ENCODE peak calls at places on chromosome 2, in nine cellular contexts. One of them, this sample, is unnamed.

GRCh38 chr2:47346-48218 is 1.3 kb upstream of the FAM110C start:
- DNase-seq in NT2/D1: no peak
- DNase-seq in germinal center: no peak
- DNase-seq in GM12878: no peak
- DNase-seq in retinal pigment epithelial cell: no peak
- DNase-seq in lower lobe of right lung: no peak
- DNase-seq in non-pigmented ciliary epithelial cell: no peak
- DNase-seq in activated naive CD4-positive, alpha-beta T cell treated with anti-CD3 and anti-CD28 coated beads, Interleukin-2, amount 50 U/mL, for 16 hours: no peak
- DNase-seq in neural progenitor cell: no peak
- DNase-seq in this sample: no peak

GRCh38 chr2:9256570-9257043 is 50.0 kb downstream of the ASAP2 start:
- DNase-seq in NT2/D1: no peak
- DNase-seq in germinal center: no peak
- DNase-seq in GM12878: no peak
- DNase-seq in retinal pigment epithelial cell: no peak
- DNase-seq in lower lobe of right lung: no peak
- DNase-seq in non-pigmented ciliary epithelial cell: no peak
- DNase-seq in activated naive CD4-positive, alpha-beta T cell treated with anti-CD3 and anti-CD28 coated beads, Interleukin-2, amount 50 U/mL, for 16 hours: no peak
- DNase-seq in neural progenitor cell: peak; percentile 29
- DNase-seq in this sample: no peak

GRCh38 chr2:70258532-70258875 is 567 bp downstream of the PCYOX1 start:
- DNase-seq in NT2/D1: peak; percentile 9
- DNase-seq in germinal center: no peak
- DNase-seq in GM12878: no peak
- DNase-seq in retinal pigment epithelial cell: no peak
- DNase-seq in lower lobe of right lung: no peak
- DNase-seq in non-pigmented ciliary epithelial cell: no peak
- DNase-seq in activated naive CD4-positive, alpha-beta T cell treated with anti-CD3 and anti-CD28 coated beads, Interleukin-2, amount 50 U/mL, for 16 hours: no peak
- DNase-seq in neural progenitor cell: peak; percentile 59
- DNase-seq in this sample: no peak

GRCh38 chr2:30629866-30630265 is 177.4 kb downstream of the CAPN13 start:
- DNase-seq in NT2/D1: no peak
- DNase-seq in germinal center: no peak
- DNase-seq in GM12878: no peak
- DNase-seq in retinal pigment epithelial cell: no peak
- DNase-seq in lower lobe of right lung: no peak
- DNase-seq in non-pigmented ciliary epithelial cell: peak; percentile 65
- DNase-seq in activated naive CD4-positive, alpha-beta T cell treated with anti-CD3 and anti-CD28 coated beads, Interleukin-2, amount 50 U/mL, for 16 hours: no peak
- DNase-seq in neural progenitor cell: no peak
- DNase-seq in this sample: no peak

GRCh38 chr2:208064220-208064951 is 39.1 kb upstream of the PLEKHM3 start:
- DNase-seq in NT2/D1: no peak
- DNase-seq in germinal center: no peak
- DNase-seq in GM12878: peak; percentile 67
- DNase-seq in retinal pigment epithelial cell: peak; percentile 64
- DNase-seq in lower lobe of right lung: no peak
- DNase-seq in non-pigmented ciliary epithelial cell: peak; percentile 76
- DNase-seq in activated naive CD4-positive, alpha-beta T cell treated with anti-CD3 and anti-CD28 coated beads, Interleukin-2, amount 50 U/mL, for 16 hours: no peak
- DNase-seq in neural progenitor cell: no peak
- DNase-seq in this sample: peak; percentile 72

GRCh38 chr2:40315684-40316083 is 136.2 kb downstream of the SLC8A1 start:
- DNase-seq in NT2/D1: no peak
- DNase-seq in germinal center: no peak
- DNase-seq in GM12878: no peak
- DNase-seq in retinal pigment epithelial cell: peak; percentile 61
- DNase-seq in lower lobe of right lung: no peak
- DNase-seq in non-pigmented ciliary epithelial cell: no peak
- DNase-seq in activated naive CD4-positive, alpha-beta T cell treated with anti-CD3 and anti-CD28 coated beads, Interleukin-2, amount 50 U/mL, for 16 hours: no peak
- DNase-seq in neural progenitor cell: no peak
- DNase-seq in this sample: no peak

GRCh38 chr2:200761168-200761715 is 50.5 kb upstream of the BZW1 start:
- DNase-seq in NT2/D1: no peak
- DNase-seq in germinal center: no peak
- DNase-seq in GM12878: no peak
- DNase-seq in retinal pigment epithelial cell: no peak
- DNase-seq in lower lobe of right lung: no peak
- DNase-seq in non-pigmented ciliary epithelial cell: no peak
- DNase-seq in activated naive CD4-positive, alpha-beta T cell treated with anti-CD3 and anti-CD28 coated beads, Interleukin-2, amount 50 U/mL, for 16 hours: no peak
- DNase-seq in neural progenitor cell: no peak
- DNase-seq in this sample: no peak

GRCh38 chr2:215612770-215613169 is 176.9 kb upstream of the FN1 start:
- DNase-seq in NT2/D1: no peak
- DNase-seq in germinal center: no peak
- DNase-seq in GM12878: no peak
- DNase-seq in retinal pigment epithelial cell: no peak
- DNase-seq in lower lobe of right lung: no peak
- DNase-seq in non-pigmented ciliary epithelial cell: peak; percentile 85
- DNase-seq in activated naive CD4-positive, alpha-beta T cell treated with anti-CD3 and anti-CD28 coated beads, Interleukin-2, amount 50 U/mL, for 16 hours: no peak
- DNase-seq in neural progenitor cell: no peak
- DNase-seq in this sample: no peak

GRCh38 chr2:112607680-112608438 is 23.4 kb downstream of the CHCHD5 start:
- DNase-seq in NT2/D1: no peak
- DNase-seq in germinal center: no peak
- DNase-seq in GM12878: no peak
- DNase-seq in retinal pigment epithelial cell: no peak
- DNase-seq in lower lobe of right lung: no peak
- DNase-seq in non-pigmented ciliary epithelial cell: no peak
- DNase-seq in activated naive CD4-positive, alpha-beta T cell treated with anti-CD3 and anti-CD28 coated beads, Interleukin-2, amount 50 U/mL, for 16 hours: no peak
- DNase-seq in neural progenitor cell: no peak
- DNase-seq in this sample: no peak

GRCh38 chr2:9094117-9094516 is 90.6 kb upstream of the MBOAT2 start:
- DNase-seq in NT2/D1: no peak
- DNase-seq in germinal center: no peak
- DNase-seq in GM12878: no peak
- DNase-seq in retinal pigment epithelial cell: no peak
- DNase-seq in lower lobe of right lung: no peak
- DNase-seq in non-pigmented ciliary epithelial cell: no peak
- DNase-seq in activated naive CD4-positive, alpha-beta T cell treated with anti-CD3 and anti-CD28 coated beads, Interleukin-2, amount 50 U/mL, for 16 hours: no peak
- DNase-seq in neural progenitor cell: no peak
- DNase-seq in this sample: no peak

GRCh38 chr2:112674229-112674628 is 28.5 kb downstream of the SLC20A1 start:
- DNase-seq in NT2/D1: no peak
- DNase-seq in germinal center: no peak
- DNase-seq in GM12878: no peak
- DNase-seq in retinal pigment epithelial cell: no peak
- DNase-seq in lower lobe of right lung: peak; percentile 83
- DNase-seq in non-pigmented ciliary epithelial cell: no peak
- DNase-seq in activated naive CD4-positive, alpha-beta T cell treated with anti-CD3 and anti-CD28 coated beads, Interleukin-2, amount 50 U/mL, for 16 hours: no peak
- DNase-seq in neural progenitor cell: no peak
- DNase-seq in this sample: peak; percentile 94

GRCh38 chr2:99389371-99389770 is 52.2 kb downstream of the EIF5B start:
- DNase-seq in NT2/D1: no peak
- DNase-seq in germinal center: no peak
- DNase-seq in GM12878: no peak
- DNase-seq in retinal pigment epithelial cell: no peak
- DNase-seq in lower lobe of right lung: no peak
- DNase-seq in non-pigmented ciliary epithelial cell: peak; percentile 32
- DNase-seq in activated naive CD4-positive, alpha-beta T cell treated with anti-CD3 and anti-CD28 coated beads, Interleukin-2, amount 50 U/mL, for 16 hours: no peak
- DNase-seq in neural progenitor cell: no peak
- DNase-seq in this sample: no peak

GRCh38 chr2:28716265-28716865 is 35.3 kb upstream of the PPP1CB start:
- DNase-seq in NT2/D1: no peak
- DNase-seq in germinal center: peak; percentile 25
- DNase-seq in GM12878: peak; percentile 9
- DNase-seq in retinal pigment epithelial cell: peak; percentile 78
- DNase-seq in lower lobe of right lung: no peak
- DNase-seq in non-pigmented ciliary epithelial cell: peak; percentile 88
- DNase-seq in activated naive CD4-positive, alpha-beta T cell treated with anti-CD3 and anti-CD28 coated beads, Interleukin-2, amount 50 U/mL, for 16 hours: no peak
- DNase-seq in neural progenitor cell: no peak
- DNase-seq in this sample: peak; percentile 99

GRCh38 chr2:70922591-70923234 is 13.0 kb upstream of the ATP6V1B1 start:
- DNase-seq in NT2/D1: no peak
- DNase-seq in germinal center: no peak
- DNase-seq in GM12878: no peak
- DNase-seq in retinal pigment epithelial cell: no peak
- DNase-seq in lower lobe of right lung: no peak
- DNase-seq in non-pigmented ciliary epithelial cell: no peak
- DNase-seq in activated naive CD4-positive, alpha-beta T cell treated with anti-CD3 and anti-CD28 coated beads, Interleukin-2, amount 50 U/mL, for 16 hours: no peak
- DNase-seq in neural progenitor cell: no peak
- DNase-seq in this sample: no peak

GRCh38 chr2:128623776-128624424 is 305.2 kb upstream of the HS6ST1 start:
- DNase-seq in NT2/D1: no peak
- DNase-seq in germinal center: no peak
- DNase-seq in GM12878: peak; percentile 34
- DNase-seq in retinal pigment epithelial cell: no peak
- DNase-seq in lower lobe of right lung: peak; percentile 18
- DNase-seq in non-pigmented ciliary epithelial cell: peak; percentile 58
- DNase-seq in activated naive CD4-positive, alpha-beta T cell treated with anti-CD3 and anti-CD28 coated beads, Interleukin-2, amount 50 U/mL, for 16 hours: no peak
- DNase-seq in neural progenitor cell: no peak
- DNase-seq in this sample: peak; percentile 85

GRCh38 chr2:241091734-241092445 is 10.2 kb downstream of the MTERF4 start:
- DNase-seq in NT2/D1: no peak
- DNase-seq in germinal center: no peak
- DNase-seq in GM12878: no peak
- DNase-seq in retinal pigment epithelial cell: no peak
- DNase-seq in lower lobe of right lung: no peak
- DNase-seq in non-pigmented ciliary epithelial cell: no peak
- DNase-seq in activated naive CD4-positive, alpha-beta T cell treated with anti-CD3 and anti-CD28 coated beads, Interleukin-2, amount 50 U/mL, for 16 hours: no peak
- DNase-seq in neural progenitor cell: no peak
- DNase-seq in this sample: no peak

GRCh38 chr2:30691948-30692828 is 115.1 kb downstream of the CAPN13 start:
- DNase-seq in NT2/D1: no peak
- DNase-seq in germinal center: no peak
- DNase-seq in GM12878: no peak
- DNase-seq in retinal pigment epithelial cell: no peak
- DNase-seq in lower lobe of right lung: no peak
- DNase-seq in non-pigmented ciliary epithelial cell: no peak
- DNase-seq in activated naive CD4-positive, alpha-beta T cell treated with anti-CD3 and anti-CD28 coated beads, Interleukin-2, amount 50 U/mL, for 16 hours: no peak
- DNase-seq in neural progenitor cell: no peak
- DNase-seq in this sample: no peak

GRCh38 chr2:61855178-61855523 is 1.3 kb upstream of the FAM161A start:
- DNase-seq in NT2/D1: peak; percentile 25
- DNase-seq in germinal center: no peak
- DNase-seq in GM12878: no peak
- DNase-seq in retinal pigment epithelial cell: peak; percentile 11
- DNase-seq in lower lobe of right lung: no peak
- DNase-seq in non-pigmented ciliary epithelial cell: no peak
- DNase-seq in activated naive CD4-positive, alpha-beta T cell treated with anti-CD3 and anti-CD28 coated beads, Interleukin-2, amount 50 U/mL, for 16 hours: no peak
- DNase-seq in neural progenitor cell: peak; percentile 51
- DNase-seq in this sample: no peak

GRCh38 chr2:12008425-12009061 is 262.1 kb downstream of the LPIN1 start:
- DNase-seq in NT2/D1: no peak
- DNase-seq in germinal center: no peak
- DNase-seq in GM12878: peak; percentile 79
- DNase-seq in retinal pigment epithelial cell: no peak
- DNase-seq in lower lobe of right lung: no peak
- DNase-seq in non-pigmented ciliary epithelial cell: no peak
- DNase-seq in activated naive CD4-positive, alpha-beta T cell treated with anti-CD3 and anti-CD28 coated beads, Interleukin-2, amount 50 U/mL, for 16 hours: no peak
- DNase-seq in neural progenitor cell: no peak
- DNase-seq in this sample: peak; percentile 88

GRCh38 chr2:173821451-173821850 is 143.7 kb downstream of the SP3 start:
- DNase-seq in NT2/D1: no peak
- DNase-seq in germinal center: no peak
- DNase-seq in GM12878: no peak
- DNase-seq in retinal pigment epithelial cell: no peak
- DNase-seq in lower lobe of right lung: no peak
- DNase-seq in non-pigmented ciliary epithelial cell: no peak
- DNase-seq in activated naive CD4-positive, alpha-beta T cell treated with anti-CD3 and anti-CD28 coated beads, Interleukin-2, amount 50 U/mL, for 16 hours: no peak
- DNase-seq in neural progenitor cell: no peak
- DNase-seq in this sample: no peak

GRCh38 chr2:209441541-209441940 is 17.7 kb downstream of the MAP2 start:
- DNase-seq in NT2/D1: no peak
- DNase-seq in germinal center: no peak
- DNase-seq in GM12878: no peak
- DNase-seq in retinal pigment epithelial cell: no peak
- DNase-seq in lower lobe of right lung: no peak
- DNase-seq in non-pigmented ciliary epithelial cell: no peak
- DNase-seq in activated naive CD4-positive, alpha-beta T cell treated with anti-CD3 and anti-CD28 coated beads, Interleukin-2, amount 50 U/mL, for 16 hours: no peak
- DNase-seq in neural progenitor cell: peak; percentile 31
- DNase-seq in this sample: no peak

GRCh38 chr2:9085353-9085752 is 81.9 kb upstream of the MBOAT2 start:
- DNase-seq in NT2/D1: no peak
- DNase-seq in germinal center: no peak
- DNase-seq in GM12878: no peak
- DNase-seq in retinal pigment epithelial cell: no peak
- DNase-seq in lower lobe of right lung: no peak
- DNase-seq in non-pigmented ciliary epithelial cell: no peak
- DNase-seq in activated naive CD4-positive, alpha-beta T cell treated with anti-CD3 and anti-CD28 coated beads, Interleukin-2, amount 50 U/mL, for 16 hours: no peak
- DNase-seq in neural progenitor cell: no peak
- DNase-seq in this sample: no peak

GRCh38 chr2:239445771-239446524 is 45.1 kb upstream of the HDAC4 start:
- DNase-seq in NT2/D1: no peak
- DNase-seq in germinal center: no peak
- DNase-seq in GM12878: no peak
- DNase-seq in retinal pigment epithelial cell: no peak
- DNase-seq in lower lobe of right lung: no peak
- DNase-seq in non-pigmented ciliary epithelial cell: no peak
- DNase-seq in activated naive CD4-positive, alpha-beta T cell treated with anti-CD3 and anti-CD28 coated beads, Interleukin-2, amount 50 U/mL, for 16 hours: no peak
- DNase-seq in neural progenitor cell: no peak
- DNase-seq in this sample: peak; percentile 19

GRCh38 chr2:186575302-186575701 is 14.6 kb upstream of the ITGAV start:
- DNase-seq in NT2/D1: peak; percentile 48
- DNase-seq in germinal center: no peak
- DNase-seq in GM12878: no peak
- DNase-seq in retinal pigment epithelial cell: peak; percentile 99
- DNase-seq in lower lobe of right lung: no peak
- DNase-seq in non-pigmented ciliary epithelial cell: peak; percentile 99
- DNase-seq in activated naive CD4-positive, alpha-beta T cell treated with anti-CD3 and anti-CD28 coated beads, Interleukin-2, amount 50 U/mL, for 16 hours: no peak
- DNase-seq in neural progenitor cell: no peak
- DNase-seq in this sample: peak; percentile 96

GRCh38 chr2:159438284-159438683 is 151.8 kb upstream of the WDSUB1 start:
- DNase-seq in NT2/D1: no peak
- DNase-seq in germinal center: no peak
- DNase-seq in GM12878: no peak
- DNase-seq in retinal pigment epithelial cell: no peak
- DNase-seq in lower lobe of right lung: no peak
- DNase-seq in non-pigmented ciliary epithelial cell: no peak
- DNase-seq in activated naive CD4-positive, alpha-beta T cell treated with anti-CD3 and anti-CD28 coated beads, Interleukin-2, amount 50 U/mL, for 16 hours: no peak
- DNase-seq in neural progenitor cell: no peak
- DNase-seq in this sample: no peak

GRCh38 chr2:20208487-20208882 is 16.4 kb downstream of the SDC1 start:
- DNase-seq in NT2/D1: no peak
- DNase-seq in germinal center: no peak
- DNase-seq in GM12878: no peak
- DNase-seq in retinal pigment epithelial cell: no peak
- DNase-seq in lower lobe of right lung: no peak
- DNase-seq in non-pigmented ciliary epithelial cell: no peak
- DNase-seq in activated naive CD4-positive, alpha-beta T cell treated with anti-CD3 and anti-CD28 coated beads, Interleukin-2, amount 50 U/mL, for 16 hours: no peak
- DNase-seq in neural progenitor cell: no peak
- DNase-seq in this sample: no peak

GRCh38 chr2:26300234-26300641 is 45.7 kb upstream of the SELENOI start:
- DNase-seq in NT2/D1: no peak
- DNase-seq in germinal center: no peak
- DNase-seq in GM12878: no peak
- DNase-seq in retinal pigment epithelial cell: no peak
- DNase-seq in lower lobe of right lung: no peak
- DNase-seq in non-pigmented ciliary epithelial cell: peak; percentile 5
- DNase-seq in activated naive CD4-positive, alpha-beta T cell treated with anti-CD3 and anti-CD28 coated beads, Interleukin-2, amount 50 U/mL, for 16 hours: no peak
- DNase-seq in neural progenitor cell: no peak
- DNase-seq in this sample: no peak

GRCh38 chr2:203463176-203463797 is 71.8 kb downstream of the RAPH1 start:
- DNase-seq in NT2/D1: no peak
- DNase-seq in germinal center: no peak
- DNase-seq in GM12878: no peak
- DNase-seq in retinal pigment epithelial cell: no peak
- DNase-seq in lower lobe of right lung: no peak
- DNase-seq in non-pigmented ciliary epithelial cell: no peak
- DNase-seq in activated naive CD4-positive, alpha-beta T cell treated with anti-CD3 and anti-CD28 coated beads, Interleukin-2, amount 50 U/mL, for 16 hours: no peak
- DNase-seq in neural progenitor cell: peak; percentile 14
- DNase-seq in this sample: no peak

GRCh38 chr2:20212459-20212870 is 12.5 kb downstream of the SDC1 start:
- DNase-seq in NT2/D1: no peak
- DNase-seq in germinal center: no peak
- DNase-seq in GM12878: no peak
- DNase-seq in retinal pigment epithelial cell: no peak
- DNase-seq in lower lobe of right lung: peak; percentile 46
- DNase-seq in non-pigmented ciliary epithelial cell: no peak
- DNase-seq in activated naive CD4-positive, alpha-beta T cell treated with anti-CD3 and anti-CD28 coated beads, Interleukin-2, amount 50 U/mL, for 16 hours: no peak
- DNase-seq in neural progenitor cell: no peak
- DNase-seq in this sample: no peak

GRCh38 chr2:32942728-32943485 is 3.8 kb upstream of the LTBP1 start:
- DNase-seq in NT2/D1: no peak
- DNase-seq in germinal center: no peak
- DNase-seq in GM12878: no peak
- DNase-seq in retinal pigment epithelial cell: peak; percentile 76
- DNase-seq in lower lobe of right lung: no peak
- DNase-seq in non-pigmented ciliary epithelial cell: no peak
- DNase-seq in activated naive CD4-positive, alpha-beta T cell treated with anti-CD3 and anti-CD28 coated beads, Interleukin-2, amount 50 U/mL, for 16 hours: no peak
- DNase-seq in neural progenitor cell: no peak
- DNase-seq in this sample: no peak

GRCh38 chr2:154762638-154763037 is 64.1 kb downstream of the KCNJ3 start:
- DNase-seq in NT2/D1: peak; percentile 18
- DNase-seq in germinal center: no peak
- DNase-seq in GM12878: no peak
- DNase-seq in retinal pigment epithelial cell: no peak
- DNase-seq in lower lobe of right lung: no peak
- DNase-seq in non-pigmented ciliary epithelial cell: no peak
- DNase-seq in activated naive CD4-positive, alpha-beta T cell treated with anti-CD3 and anti-CD28 coated beads, Interleukin-2, amount 50 U/mL, for 16 hours: no peak
- DNase-seq in neural progenitor cell: no peak
- DNase-seq in this sample: no peak

This sample was measured in MV-4-11.